ENCODE peak calls at places on chromosomes 6 and 20, in six cellular contexts. J is HepG2, P is body of pancreas, F is pancreas, V is A549, S is IMR-90. I is an unnamed sample.

GRCh38 chr20:60407938-60408337 is 449.7 kb downstream of the CDH26 start:
- ATAC-seq in V (no peak), P (no peak), J (no peak), S (no peak), F (no peak), I (no peak)

GRCh38 chr6:8006208-8006607 is 58.0 kb downstream of the BLOC1S5 start:
- ATAC-seq in S (peak), J (peak), V (no peak), F (peak), P (no peak), I (no peak)

GRCh38 chr20:17171750-17172149 is 55.1 kb upstream of the PCSK2 start:
- ATAC-seq in J (no peak), F (no peak), P (no peak), V (no peak), S (no peak), I (no peak)

GRCh38 chr6:4071330-4071729 is 7.6 kb downstream of the FAM217A start:
- ATAC-seq in V (no peak), F (peak), J (peak), P (no peak), S (no peak), I (no peak)

GRCh38 chr20:56515657-56516381 is 8.7 kb upstream of the FAM209A start:
- ATAC-seq in V (no peak), P (no peak), S (peak), F (no peak), J (peak), I (no peak)

GRCh38 chr20:444117-444516 is 18.2 kb downstream of the TBC1D20 start:
- ATAC-seq in S (no peak), F (no peak), J (no peak), V (no peak), P (no peak), I (no peak)

GRCh38 chr6:142774292-142774691 is 170.7 kb downstream of the HIVEP2 start:
- ATAC-seq in S (no peak), J (no peak), V (no peak), F (no peak), P (no peak), I (no peak)

GRCh38 chr6:139109558-139109957 is 25.3 kb upstream of the HECA start:
- ATAC-seq in S (no peak), F (no peak), J (peak), P (no peak), V (no peak), I (no peak)

GRCh38 chr20:53434662-53435061 is 159.0 kb downstream of the ZNF217 start:
- ATAC-seq in V (no peak), F (no peak), J (peak), P (no peak), S (no peak), I (no peak)

GRCh38 chr6:7147051-7147671 is 39.4 kb downstream of the RREB1 start:
- ATAC-seq in V (no peak), J (no peak), S (peak), F (no peak), P (no peak), I (no peak)

GRCh38 chr20:22449115-22449973 is 135.0 kb downstream of the FOXA2 start:
- ATAC-seq in V (no peak), S (no peak), F (peak), J (no peak), P (no peak), I (no peak)

GRCh38 chr20:57421258-57422220 is 30.3 kb downstream of the RBM38 start:
- ATAC-seq in V (peak), P (no peak), J (peak), F (no peak), S (no peak), I (no peak)

GRCh38 chr6:13702809-13703302 is 8.8 kb downstream of the RANBP9 start:
- ATAC-seq in J (no peak), V (no peak), F (peak), P (no peak), S (no peak), I (no peak)

GRCh38 chr20:64045346-64046011 is 4.0 kb downstream of the SOX18 start:
- ATAC-seq in S (no peak), P (no peak), F (no peak), V (peak), J (no peak), I (peak)

GRCh38 chr6:135854799-135855198 is 3.3 kb downstream of the PDE7B start:
- ATAC-seq in V (no peak), F (no peak), J (no peak), S (no peak), P (no peak), I (no peak)

GRCh38 chr6:113616875-113617274 is 240.3 kb upstream of the MARCKS start:
- ATAC-seq in F (no peak), J (no peak), S (no peak), V (no peak), P (no peak), I (no peak)

GRCh38 chr20:50447102-50447804 is 62.9 kb upstream of the PTPN1 start:
- ATAC-seq in F (no peak), V (no peak), J (no peak), S (no peak), P (no peak), I (no peak)

GRCh38 chr6:139588734-139589418 is 214.4 kb upstream of the CITED2 start:
- ATAC-seq in F (peak), V (no peak), P (peak), J (peak), S (peak), I (no peak)

GRCh38 chr6:160201056-160201455 is 57.6 kb downstream of the SLC22A2 start:
- ATAC-seq in F (no peak), V (no peak), S (no peak), P (no peak), J (no peak), I (no peak)

GRCh38 chr6:12241493-12242214 is 48.5 kb upstream of the EDN1 start:
- ATAC-seq in J (no peak), F (no peak), P (no peak), S (no peak), V (no peak), I (no peak)

GRCh38 chr20:33444797-33445560 is 1.4 kb upstream of the SNTA1 start:
- ATAC-seq in J (peak), P (no peak), V (peak), F (no peak), S (no peak), I (no peak)

GRCh38 chr6:64507661-64508060 is 872.1 kb downstream of the PHF3 start:
- ATAC-seq in V (no peak), F (no peak), S (no peak), P (no peak), J (no peak), I (no peak)

GRCh38 chr6:16481680-16482079 is 243.3 kb downstream of the GMPR start:
- ATAC-seq in P (no peak), J (no peak), V (no peak), S (no peak), F (no peak), I (no peak)

GRCh38 chr6:166333172-166333995 is 9.0 kb downstream of the SFT2D1 start:
- ATAC-seq in J (no peak), F (no peak), S (no peak), V (no peak), P (no peak), I (no peak)

GRCh38 chr6:2821554-2821953 is 20.1 kb downstream of the SERPINB1 start:
- ATAC-seq in F (no peak), J (no peak), S (no peak), P (no peak), V (no peak), I (no peak)
- H3K27ac ChIP-seq in F (no peak), J (no peak), S (no peak), P (no peak), V (no peak), I (no peak)

GRCh38 chr20:62742550-62742949 is 33.9 kb downstream of the NTSR1 start:
- ATAC-seq in S (no peak), F (no peak), P (no peak), V (no peak), J (no peak), I (no peak)

GRCh38 chr20:62739581-62740285 is 31.1 kb downstream of the NTSR1 start:
- ATAC-seq in P (no peak), F (peak), J (no peak), S (no peak), V (peak), I (peak)

GRCh38 chr20:62741701-62742491 is 33.3 kb downstream of the NTSR1 start:
- ATAC-seq in P (no peak), V (no peak), J (no peak), S (no peak), F (no peak), I (no peak)

GRCh38 chr20:62740286-62741141 is 31.9 kb downstream of the NTSR1 start:
- ATAC-seq in P (no peak), S (peak), J (peak), F (peak), V (peak), I (peak)

DNA sequence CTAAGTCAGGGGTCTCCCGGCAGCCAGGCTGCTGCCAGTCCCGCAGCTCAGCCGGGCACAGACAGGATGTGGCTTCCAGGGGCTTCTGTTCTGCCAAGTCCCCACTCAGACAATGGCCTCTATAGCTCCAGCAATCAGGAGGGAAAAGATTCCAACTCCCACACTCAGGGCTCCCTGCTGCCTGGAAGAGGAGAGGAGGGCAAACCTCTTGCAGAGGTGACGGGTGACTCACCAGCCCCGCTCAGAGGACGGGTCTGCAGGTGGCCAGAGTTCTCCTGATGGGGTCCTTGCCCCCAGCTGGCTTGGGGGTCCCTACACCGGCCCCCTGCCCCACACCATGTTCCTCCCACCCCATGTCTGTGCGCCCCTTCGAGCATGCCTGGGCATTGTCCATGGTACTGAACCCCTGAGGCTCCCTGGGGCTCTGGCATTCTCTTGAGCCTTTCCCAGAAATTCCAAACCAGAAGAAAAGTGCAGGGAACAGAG is 32.6 kb downstream of the NTSR1 start:
- ATAC-seq in P (no peak), J (no peak), F (no peak), V (no peak), S (no peak), I (no peak)
- H3K27ac ChIP-seq in P (no peak), J (no peak), F (no peak), V (peak), S (peak), I (peak)

GRCh38 chr6:35452186-35453090 is at the start of gene FANCE:
- ATAC-seq in J (peak), V (peak), F (peak), P (peak), S (peak), I (peak)
- H3K27ac ChIP-seq in J (peak), V (peak), F (no peak), P (peak), S (peak), I (no peak)

GRCh38 chr20:47535088-47535487 is 33.4 kb downstream of the NCOA3 start:
- ATAC-seq in S (no peak), F (no peak), J (peak), P (no peak), V (peak), I (no peak)
- H3K27ac ChIP-seq in S (no peak), F (no peak), J (no peak), P (no peak), V (no peak), I (no peak)

DNA sequence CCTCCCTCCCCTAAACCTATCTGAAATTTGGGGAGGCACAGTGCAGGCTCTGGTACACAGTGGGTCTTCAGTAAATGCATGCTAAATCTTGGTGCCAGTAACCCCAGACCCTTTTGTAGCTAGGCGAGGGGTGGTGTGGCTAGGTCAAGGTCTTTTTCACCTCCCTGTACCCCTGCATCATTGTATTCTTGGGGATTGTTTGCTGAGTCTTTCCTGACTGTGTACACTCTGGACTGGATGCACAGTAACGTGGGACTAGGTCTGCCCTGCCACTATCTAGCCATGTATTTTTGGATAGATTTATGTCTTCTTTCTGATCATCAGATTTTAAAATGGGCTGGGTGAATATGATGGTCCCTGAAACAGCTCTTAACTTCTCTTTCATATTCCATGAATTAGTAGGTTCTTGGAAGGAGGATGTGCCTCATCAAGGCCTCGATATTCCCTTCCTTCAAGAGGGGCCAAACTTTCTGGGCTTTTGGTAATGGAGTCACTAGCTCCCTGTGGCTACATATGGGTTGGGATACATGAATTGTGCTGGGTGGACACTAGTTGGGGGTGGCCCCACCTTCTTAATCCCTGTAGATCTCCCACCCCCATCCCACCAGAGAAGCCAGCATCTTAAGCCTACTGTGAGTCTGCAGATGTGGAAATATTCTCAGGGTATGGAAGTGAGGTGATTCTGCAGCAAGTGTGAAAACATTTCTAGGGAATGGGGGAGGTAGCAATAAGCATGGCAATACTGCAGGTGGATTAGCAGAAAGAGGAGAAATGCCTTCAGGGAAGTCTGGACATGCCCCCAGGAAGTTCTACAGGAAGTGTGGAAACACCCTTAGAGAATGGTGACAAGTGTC is 2.1 kb downstream of the TP53INP2 start:
- ATAC-seq in P (no peak), V (no peak), S (no peak), F (no peak), J (no peak), I (no peak)
- H3K27ac ChIP-seq in P (peak), V (peak), S (no peak), F (peak), J (peak), I (peak)

GRCh38 chr6:123635567-123635966 is 1.2 kb downstream of the TRDN start:
- ATAC-seq in J (no peak), F (no peak), S (no peak), P (no peak), V (no peak), I (no peak)

GRCh38 chr6:123640567-123641187 is 3.9 kb upstream of the TRDN start:
- ATAC-seq in S (no peak), V (no peak), P (no peak), F (no peak), J (no peak), I (no peak)

GRCh38 chr6:123636282-123636681 is 468 bp downstream of the TRDN start:
- ATAC-seq in S (no peak), J (no peak), P (no peak), V (no peak), F (no peak), I (no peak)

GRCh38 chr6:123635144-123635543 is 1.6 kb downstream of the TRDN start:
- ATAC-seq in P (no peak), V (no peak), F (no peak), J (no peak), S (no peak), I (no peak)

GRCh38 chr6:123636771-123637170 is at the start of gene TRDN:
- ATAC-seq in S (no peak), V (no peak), F (no peak), J (no peak), P (no peak), I (no peak)
- H3K27ac ChIP-seq in S (no peak), V (no peak), F (no peak), J (no peak), P (no peak), I (no peak)

GRCh38 chr6:158826819-158827501 is 7.8 kb upstream of the EZR start:
- ATAC-seq in J (peak), F (no peak), V (no peak), S (no peak), P (no peak), I (no peak)

GRCh38 chr6:158830736-158831135 is 11.6 kb upstream of the EZR start:
- ATAC-seq in J (no peak), F (no peak), P (no peak), V (no peak), S (no peak), I (no peak)

GRCh38 chr6:158825038-158825950 is 6.1 kb upstream of the EZR start:
- ATAC-seq in V (no peak), J (peak), F (peak), P (peak), S (peak), I (no peak)

GRCh38 chr6:158828807-158829206 is 9.6 kb upstream of the EZR start:
- ATAC-seq in V (no peak), S (no peak), P (no peak), F (no peak), J (no peak), I (no peak)

DNA sequence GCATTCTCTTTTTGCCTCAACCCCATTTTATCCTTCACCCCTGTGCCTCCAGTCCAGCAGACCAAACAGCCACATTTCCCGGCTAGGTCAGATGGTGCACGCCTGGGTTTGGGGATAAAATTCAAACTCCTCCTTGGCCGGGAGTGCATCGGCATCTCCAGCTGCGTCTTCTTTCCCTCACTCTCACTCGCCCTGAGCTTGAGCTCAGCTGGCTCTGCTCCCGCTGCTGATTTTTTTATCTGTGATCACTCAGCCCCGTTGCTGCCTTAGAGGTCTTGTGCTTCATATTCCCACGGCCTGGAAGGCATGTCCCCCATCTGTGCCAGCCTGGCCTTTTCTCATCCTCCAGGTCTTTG is 6.8 kb upstream of the EZR start:
- ATAC-seq in P (peak), S (peak), F (peak), V (no peak), J (peak), I (peak)
- H3K27ac ChIP-seq in P (peak), S (peak), F (no peak), V (peak), J (no peak), I (peak)

DNA sequence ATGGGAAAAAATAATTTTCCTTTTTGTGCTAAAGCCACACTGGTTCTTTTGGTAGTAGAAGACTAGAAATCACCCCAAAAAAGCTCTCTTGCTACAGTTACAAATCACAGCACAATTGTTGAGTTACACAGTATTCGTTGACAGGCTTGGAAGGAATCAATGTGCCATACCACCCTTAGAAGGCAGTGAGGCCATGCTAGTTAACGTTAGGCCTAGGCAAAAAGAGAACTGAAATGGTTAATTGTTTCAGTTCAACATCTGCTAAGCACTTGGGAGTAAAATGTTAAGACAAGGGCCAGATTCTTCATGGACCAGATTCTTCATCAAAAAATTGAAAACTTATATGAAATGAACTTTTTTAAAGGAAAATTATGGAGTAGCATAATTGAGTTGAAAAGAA is 626.2 kb downstream of the UTRN start:
- ATAC-seq in P (no peak), F (no peak), J (no peak), S (no peak), V (no peak), I (no peak)
- H3K27ac ChIP-seq in P (no peak), F (no peak), J (no peak), S (no peak), V (no peak), I (no peak)

DNA sequence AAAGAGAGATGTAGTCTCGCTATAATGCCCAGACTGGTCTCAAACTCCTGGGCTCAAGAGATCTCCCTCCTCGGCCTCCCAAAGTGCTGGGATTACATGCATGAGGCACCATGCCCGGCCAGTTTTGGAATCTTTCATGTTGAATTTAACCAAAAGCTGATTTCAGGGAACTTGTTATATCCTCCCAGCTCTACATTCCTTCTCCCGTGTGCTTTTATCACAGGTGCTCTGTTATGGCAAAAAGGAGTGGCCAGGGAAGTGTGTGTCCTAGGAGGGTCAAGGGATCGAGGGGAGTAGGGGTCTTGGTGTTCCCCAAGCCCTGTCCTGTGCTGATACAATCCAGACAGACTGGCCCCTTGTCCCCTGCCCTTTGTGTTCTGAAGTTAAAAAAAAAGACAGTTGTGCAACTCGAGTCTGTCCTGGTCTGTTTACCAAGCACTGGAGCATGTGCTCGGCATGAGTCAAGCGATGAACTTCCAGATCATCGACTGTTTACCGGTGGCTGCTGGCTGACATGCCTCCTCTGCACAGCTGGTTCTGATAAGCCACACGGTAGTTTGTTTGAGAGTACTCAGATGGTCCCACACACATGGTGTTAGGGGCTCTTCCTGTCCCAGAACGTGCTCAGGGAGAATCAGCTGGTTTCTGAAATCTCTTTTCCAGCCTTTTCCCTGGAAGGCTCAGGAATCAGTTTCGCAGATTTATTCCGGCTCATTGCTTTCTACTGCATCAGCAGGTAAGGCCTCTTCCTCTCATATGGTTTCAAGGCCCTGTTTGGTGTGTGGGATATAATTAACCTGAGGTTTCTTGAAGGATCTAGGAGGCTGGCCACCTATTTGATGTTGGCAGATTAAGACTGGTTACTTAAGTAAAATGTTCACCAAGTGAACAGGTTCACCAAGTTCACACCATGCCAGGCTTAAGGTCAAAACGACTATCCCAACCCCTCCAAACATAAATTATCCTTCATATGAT is 52.6 kb upstream of the NAA20 start:
- ATAC-seq in F (peak), P (peak), J (peak), S (peak), V (peak), I (peak)
- H3K27ac ChIP-seq in F (no peak), P (peak), J (peak), S (peak), V (peak), I (peak)

GRCh38 chr20:38151455-38151854 is 13.6 kb downstream of the TGM2 start:
- ATAC-seq in P (no peak), F (no peak), V (no peak), J (no peak), S (no peak), I (no peak)
- H3K27ac ChIP-seq in P (peak), F (no peak), V (peak), J (no peak), S (peak), I (peak)

I was measured in gastroesophageal sphincter.